ENCODE peak calls at places on chromosome 20, in five cellular contexts. One of them, this sample, is unnamed.

GRCh38 chr20:43752561-43753301 is 25.9 kb upstream of the GTSF1L start:
- DNase-seq in A549: no peak
- DNase-seq in HepG2: no peak
- DNase-seq in HCT116: no peak
- DNase-seq in Panc1: no peak
- DNase-seq in this sample: peak; percentile 95

GRCh38 chr20:62860924-62861691 is 514 bp downstream of the TCFL5 start:
- DNase-seq in A549: peak; percentile 29
- DNase-seq in HepG2: no peak
- DNase-seq in HCT116: no peak
- DNase-seq in Panc1: no peak
- DNase-seq in this sample: no peak

GRCh38 chr20:39302312-39302711 is 340.2 kb downstream of the DHX35 start:
- DNase-seq in A549: no peak
- DNase-seq in HepG2: no peak
- DNase-seq in HCT116: no peak
- DNase-seq in Panc1: no peak
- DNase-seq in this sample: no peak

GRCh38 chr20:49549806-49550551 is 18.0 kb downstream of the PTGIS start:
- DNase-seq in A549: no peak
- DNase-seq in HepG2: no peak
- DNase-seq in HCT116: no peak
- DNase-seq in Panc1: no peak
- DNase-seq in this sample: no peak

GRCh38 chr20:57040924-57041323 is 225.5 kb downstream of the BMP7 start:
- DNase-seq in A549: peak; percentile 27
- DNase-seq in HepG2: no peak
- DNase-seq in HCT116: no peak
- DNase-seq in Panc1: no peak
- DNase-seq in this sample: no peak

GRCh38 chr20:41654292-41654691 is 36.1 kb upstream of the CHD6 start:
- DNase-seq in A549: no peak
- DNase-seq in HepG2: no peak
- DNase-seq in HCT116: no peak
- DNase-seq in Panc1: no peak
- DNase-seq in this sample: no peak

GRCh38 chr20:44690781-44691423 is 24.3 kb upstream of the CCN5 start:
- DNase-seq in A549: no peak
- DNase-seq in HepG2: no peak
- DNase-seq in HCT116: no peak
- DNase-seq in Panc1: no peak
- DNase-seq in this sample: no peak

GRCh38 chr20:62587757-62588402 is 54.4 kb upstream of the SLCO4A1 start:
- DNase-seq in A549: no peak
- DNase-seq in HepG2: no peak
- DNase-seq in HCT116: no peak
- DNase-seq in Panc1: no peak
- DNase-seq in this sample: peak; percentile 18

GRCh38 chr20:43938017-43938655 is 23.5 kb downstream of the TOX2 start:
- DNase-seq in A549: no peak
- DNase-seq in HepG2: no peak
- DNase-seq in HCT116: no peak
- DNase-seq in Panc1: no peak
- DNase-seq in this sample: no peak

GRCh38 chr20:63112491-63113219 is 103.3 kb downstream of the YTHDF1 start:
- DNase-seq in A549: no peak
- DNase-seq in HepG2: no peak
- DNase-seq in HCT116: no peak
- DNase-seq in Panc1: no peak
- DNase-seq in this sample: no peak

GRCh38 chr20:50287512-50287911 is 96.9 kb downstream of the CEBPB start:
- DNase-seq in A549: no peak
- DNase-seq in HepG2: no peak
- DNase-seq in HCT116: no peak
- DNase-seq in Panc1: no peak
- DNase-seq in this sample: no peak

GRCh38 chr20:8357703-8358102 is 225.6 kb downstream of the PLCB1 start:
- DNase-seq in A549: no peak
- DNase-seq in HepG2: no peak
- DNase-seq in HCT116: no peak
- DNase-seq in Panc1: no peak
- DNase-seq in this sample: no peak

GRCh38 chr20:23049201-23049932 is at the start of gene THBD:
- DNase-seq in A549: peak; percentile 94
- DNase-seq in HepG2: no peak
- DNase-seq in HCT116: no peak
- DNase-seq in Panc1: no peak
- DNase-seq in this sample: no peak

GRCh38 chr20:62246872-62247652 is 8.7 kb downstream of the OSBPL2 start:
- DNase-seq in A549: no peak
- DNase-seq in HepG2: peak; percentile 34
- DNase-seq in HCT116: no peak
- DNase-seq in Panc1: no peak
- DNase-seq in this sample: no peak

GRCh38 chr20:50789968-50790650 is 4.8 kb upstream of the BCAS4 start:
- DNase-seq in A549: no peak
- DNase-seq in HepG2: no peak
- DNase-seq in HCT116: no peak
- DNase-seq in Panc1: no peak
- DNase-seq in this sample: no peak

GRCh38 chr20:8812818-8813217 is 256.1 kb upstream of the PLCB4 start:
- DNase-seq in A549: no peak
- DNase-seq in HepG2: no peak
- DNase-seq in HCT116: no peak
- DNase-seq in Panc1: no peak
- DNase-seq in this sample: no peak

GRCh38 chr20:24960861-24961260 is 11.8 kb downstream of the CST7 start:
- DNase-seq in A549: no peak
- DNase-seq in HepG2: no peak
- DNase-seq in HCT116: no peak
- DNase-seq in Panc1: no peak
- DNase-seq in this sample: no peak

GRCh38 chr20:53946106-53946505 is 124.3 kb downstream of the BCAS1 start:
- DNase-seq in A549: no peak
- DNase-seq in HepG2: no peak
- DNase-seq in HCT116: no peak
- DNase-seq in Panc1: no peak
- DNase-seq in this sample: no peak
- TF ChIP-seq REST in A549: no peak
- TF ChIP-seq REST in HepG2: no peak
- TF ChIP-seq REST in HCT116: no peak
- TF ChIP-seq REST in Panc1: no peak
- TF ChIP-seq REST in this sample: no peak

GRCh38 chr20:32450484-32451061 is 92.4 kb downstream of the ASXL1 start:
- DNase-seq in A549: no peak
- DNase-seq in HepG2: no peak
- DNase-seq in HCT116: no peak
- DNase-seq in Panc1: no peak
- DNase-seq in this sample: no peak
- H3K4me3 ChIP-seq in A549: no peak overlapping the region
- H3K4me3 ChIP-seq in HepG2: no peak overlapping the region
- H3K4me3 ChIP-seq in HCT116: no peak overlapping the region
- H3K4me3 ChIP-seq in Panc1: no peak overlapping the region
- H3K4me3 ChIP-seq in this sample: no peak overlapping the region

DNA sequence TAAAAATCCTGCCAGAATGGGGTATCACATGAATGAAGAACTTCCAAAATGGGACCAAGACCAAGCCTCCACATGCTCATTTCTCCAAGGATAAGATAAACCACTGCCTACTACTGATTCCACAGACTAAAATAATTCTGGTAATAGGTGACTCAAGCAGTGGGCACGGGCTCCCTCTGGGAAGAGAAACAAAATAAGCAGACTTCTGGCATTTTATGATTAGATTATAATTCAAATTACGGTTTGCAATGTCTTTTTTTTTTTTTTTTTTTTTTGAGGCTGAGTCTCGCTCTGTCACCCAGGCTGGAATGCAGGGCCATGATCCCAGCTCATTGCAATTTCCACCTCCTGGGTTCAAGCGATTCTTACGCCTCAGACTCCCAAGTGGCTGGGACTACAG is 16.0 kb downstream of the UQCC1 start:
- DNase-seq in A549: no peak
- DNase-seq in HepG2: no peak
- DNase-seq in HCT116: no peak
- DNase-seq in Panc1: no peak
- DNase-seq in this sample: no peak
- TF ChIP-seq REST in A549: no peak
- TF ChIP-seq REST in HepG2: no peak
- TF ChIP-seq REST in HCT116: no peak
- TF ChIP-seq REST in Panc1: no peak
- TF ChIP-seq REST in this sample: no peak

GRCh38 chr20:20371133-20371532 is 3.2 kb downstream of the INSM1 start:
- DNase-seq in A549: no peak
- DNase-seq in HepG2: no peak
- DNase-seq in HCT116: no peak
- DNase-seq in Panc1: no peak
- DNase-seq in this sample: no peak

GRCh38 chr20:20368414-20369352 is 779 bp downstream of the INSM1 start:
- DNase-seq in A549: peak; percentile 16
- DNase-seq in HepG2: no peak
- DNase-seq in HCT116: no peak
- DNase-seq in Panc1: no peak
- DNase-seq in this sample: no peak

GRCh38 chr20:20369353-20370086 is 1.6 kb downstream of the INSM1 start:
- DNase-seq in A549: peak; percentile 67
- DNase-seq in HepG2: no peak
- DNase-seq in HCT116: no peak
- DNase-seq in Panc1: no peak
- DNase-seq in this sample: no peak

GRCh38 chr20:20371681-20372080 is 3.8 kb downstream of the INSM1 start:
- DNase-seq in A549: no peak
- DNase-seq in HepG2: no peak
- DNase-seq in HCT116: no peak
- DNase-seq in Panc1: no peak
- DNase-seq in this sample: no peak

DNA sequence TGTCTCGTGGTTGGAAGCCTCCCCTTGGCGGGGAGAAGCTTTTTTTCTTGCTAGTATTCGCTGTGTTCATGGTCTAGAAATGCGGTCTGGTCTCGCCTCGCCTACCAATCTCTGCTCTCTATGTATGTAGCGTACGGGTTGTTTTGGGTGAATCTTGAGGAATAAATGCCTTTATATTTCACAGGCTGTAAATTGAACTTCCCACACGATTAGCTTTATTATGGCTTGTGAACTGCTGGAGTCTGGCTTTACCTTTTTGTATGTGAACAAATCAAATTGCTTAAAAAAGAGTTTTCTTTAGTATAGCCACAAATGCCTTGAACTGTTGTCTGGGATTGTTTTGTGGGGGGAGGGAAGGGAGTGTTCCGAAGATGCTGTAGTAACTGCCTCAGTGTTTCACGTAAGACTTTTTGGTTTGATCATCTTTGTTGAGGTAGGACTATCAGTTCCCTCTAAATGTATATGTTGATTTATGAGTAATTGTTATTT is 2.2 kb downstream of the INSM1 start:
- DNase-seq in A549: peak; percentile 27
- DNase-seq in HepG2: no peak
- DNase-seq in HCT116: no peak
- DNase-seq in Panc1: no peak
- DNase-seq in this sample: no peak
- H3K4me3 ChIP-seq in A549: no peak overlapping the region
- H3K4me3 ChIP-seq in HepG2: no peak overlapping the region
- H3K4me3 ChIP-seq in HCT116: no peak overlapping the region
- H3K4me3 ChIP-seq in Panc1: no peak overlapping the region
- H3K4me3 ChIP-seq in this sample: no peak overlapping the region